ENCODE peak calls at places on chromosomes 7 and 10, in eight cellular contexts. U, F, Q, X, G, I, N and Y are unnamed samples.

GRCh38 chr7:112056409-112056808 is 149.8 kb downstream of the DOCK4 start:
- DNase-seq in U (peak), F (no peak), Q (no peak), X (no peak), G (no peak), I (no peak), N (no peak), Y (peak)

GRCh38 chr10:123848564-123849457 is 42.8 kb downstream of the CPXM2 start:
- DNase-seq in U (no peak), F (no peak), Q (no peak), X (no peak), G (no peak), I (no peak), N (no peak), Y (peak)

GRCh38 chr7:99997545-99998137 is 17.8 kb upstream of the ZKSCAN1 start:
- DNase-seq in U (no peak), F (peak), Q (peak), X (peak), G (peak), I (peak), N (peak), Y (peak)

GRCh38 chr7:139991267-139991666 is 71.5 kb downstream of the PARP12 start:
- DNase-seq in U (no peak), F (no peak), Q (no peak), X (no peak), G (no peak), I (no peak), N (no peak), Y (no peak)

GRCh38 chr10:89042547-89042946 is 51.9 kb downstream of the FAS start:
- DNase-seq in U (no peak), F (no peak), Q (no peak), X (no peak), G (peak), I (no peak), N (no peak), Y (no peak)

GRCh38 chr10:111756541-111757061 is 427.0 kb downstream of the GPAM start:
- DNase-seq in U (peak), F (no peak), Q (peak), X (peak), G (peak), I (peak), N (no peak), Y (peak)

GRCh38 chr10:125811251-125811650 is 11.8 kb downstream of the UROS start:
- DNase-seq in U (no peak), F (no peak), Q (no peak), X (no peak), G (no peak), I (no peak), N (no peak), Y (no peak)

GRCh38 chr7:130891254-130892094 is 157.5 kb upstream of the KLF14 start:
- DNase-seq in U (peak), F (no peak), Q (no peak), X (no peak), G (no peak), I (peak), N (no peak), Y (no peak)

GRCh38 chr10:101441539-101442455 is 87.8 kb downstream of the BTRC start:
- DNase-seq in U (peak), F (no peak), Q (peak), X (peak), G (peak), I (no peak), N (no peak), Y (peak)

GRCh38 chr7:3495530-3495929 is 194.5 kb downstream of the SDK1 start:
- DNase-seq in U (no peak), F (no peak), Q (no peak), X (no peak), G (peak), I (no peak), N (no peak), Y (no peak)

GRCh38 chr10:69572159-69573055 is 815 bp downstream of the NEUROG3 start:
- DNase-seq in U (no peak), F (no peak), Q (peak), X (no peak), G (no peak), I (no peak), N (no peak), Y (no peak)

GRCh38 chr7:27910341-27910740 is 170.4 kb downstream of the TAX1BP1 start:
- DNase-seq in U (no peak), F (no peak), Q (no peak), X (peak), G (peak), I (no peak), N (no peak), Y (no peak)

GRCh38 chr7:121000091-121000983 is 11.8 kb downstream of the CPED1 start:
- DNase-seq in U (no peak), F (no peak), Q (no peak), X (no peak), G (no peak), I (no peak), N (no peak), Y (no peak)

GRCh38 chr10:21230219-21230618 is 295.3 kb downstream of the SKIDA1 start:
- DNase-seq in U (no peak), F (no peak), Q (no peak), X (no peak), G (no peak), I (no peak), N (no peak), Y (peak)

GRCh38 chr7:45076946-45077345 is 11.8 kb downstream of the NACAD start:
- DNase-seq in U (no peak), F (no peak), Q (no peak), X (no peak), G (no peak), I (no peak), N (no peak), Y (no peak)

GRCh38 chr10:98321203-98321780 is 53.3 kb upstream of the LOXL4 start:
- DNase-seq in U (no peak), F (no peak), Q (no peak), X (no peak), G (peak), I (no peak), N (no peak), Y (no peak)

GRCh38 chr10:114195079-114195478 is 15.9 kb downstream of the TDRD1 start:
- DNase-seq in U (no peak), F (no peak), Q (no peak), X (no peak), G (no peak), I (no peak), N (no peak), Y (no peak)

GRCh38 chr7:107234436-107234835 is 65.6 kb downstream of the HBP1 start:
- DNase-seq in U (no peak), F (no peak), Q (no peak), X (no peak), G (peak), I (no peak), N (no peak), Y (no peak)

GRCh38 chr7:68176974-68177373 is 1180.3 kb downstream of the TYW1 start:
- DNase-seq in U (no peak), F (no peak), Q (peak), X (peak), G (peak), I (peak), N (no peak), Y (peak)

GRCh38 chr7:37832194-37832593 is 16.2 kb upstream of the NME8 start:
- DNase-seq in U (no peak), F (no peak), Q (peak), X (no peak), G (no peak), I (peak), N (no peak), Y (peak)

GRCh38 chr10:22252801-22253577 is 35.2 kb upstream of the EBLN1 start:
- DNase-seq in U (no peak), F (peak), Q (peak), X (peak), G (peak), I (peak), N (no peak), Y (peak)

GRCh38 chr7:14504134-14504533 is 398.4 kb downstream of the DGKB start:
- DNase-seq in U (no peak), F (no peak), Q (no peak), X (peak), G (peak), I (no peak), N (no peak), Y (no peak)

GRCh38 chr7:114141415-114141814 is 222.6 kb upstream of the PPP1R3A start:
- DNase-seq in U (no peak), F (no peak), Q (no peak), X (no peak), G (peak), I (no peak), N (no peak), Y (no peak)

GRCh38 chr10:4671451-4672145 is 154.4 kb upstream of the AKR1E2 start:
- DNase-seq in U (no peak), F (no peak), Q (no peak), X (no peak), G (no peak), I (no peak), N (no peak), Y (no peak)

GRCh38 chr7:33753881-33754525 is 151.3 kb upstream of the BMPER start:
- DNase-seq in U (no peak), F (no peak), Q (no peak), X (no peak), G (no peak), I (no peak), N (no peak), Y (no peak)